ENCODE peak calls at places on chromosomes 2 and 18, in eight cellular contexts. Z, Y, L, Q, B, N, M and C are unnamed samples.

GRCh38 chr2:216829533-216829932 is 30.3 kb downstream of the TNP1 start:
- DNase-seq in B (peak; percentile 70), M (no peak), N (no peak), L (peak; percentile 74), Q (no peak), Z (peak; percentile 35), Y (no peak), C (peak; percentile 63)

GRCh38 chr2:221972813-221973478 is 325.9 kb downstream of the PAX3 start:
- DNase-seq in B (no peak), N (no peak), Y (no peak), M (no peak), Q (no peak), Z (peak; percentile 6), L (no peak), C (no peak)

GRCh38 chr2:206502729-206503128 is 59.4 kb downstream of the ADAM23 start:
- DNase-seq in N (no peak), Y (no peak), Z (no peak), M (no peak), L (no peak), B (no peak), Q (no peak), C (no peak)

GRCh38 chr2:113720167-113720566 is 36.3 kb downstream of the SLC35F5 start:
- DNase-seq in M (no peak), N (peak; percentile 5), Q (no peak), L (peak; percentile 71), Z (peak; percentile 66), Y (no peak), B (peak; percentile 16), C (peak; percentile 20)

GRCh38 chr2:109648041-109648527 is 33.9 kb downstream of the SOWAHC start:
- DNase-seq in Q (no peak), B (peak; percentile 52), N (no peak), M (no peak), Y (no peak), L (peak; percentile 87), Z (no peak), C (no peak)

GRCh38 chr2:32947484-32948143 is 861 bp downstream of the LTBP1 start:
- DNase-seq in Q (peak; percentile 39), B (peak; percentile 56), Z (peak; percentile 64), N (peak; percentile 85), M (peak; percentile 74), L (peak; percentile 54), Y (no peak), C (peak; percentile 54)

GRCh38 chr2:79620679-79621078 is 107.8 kb downstream of the CTNNA2 start:
- DNase-seq in Y (no peak), L (no peak), N (no peak), B (no peak), Q (no peak), M (no peak), Z (no peak), C (no peak)

GRCh38 chr18:13136056-13136688 is 82.4 kb upstream of the LDLRAD4 start:
- DNase-seq in B (peak; percentile 43), M (no peak), L (no peak), N (peak; percentile 37), Q (peak; percentile 73), Z (no peak), Y (no peak), C (no peak)

GRCh38 chr18:68611301-68611700 is 103.6 kb downstream of the TMX3 start:
- DNase-seq in B (no peak), L (no peak), Q (no peak), Y (no peak), N (no peak), M (no peak), Z (no peak), C (no peak)

GRCh38 chr18:66995270-66995669 is 391.4 kb upstream of the CDH19 start:
- DNase-seq in B (no peak), N (no peak), Z (no peak), Q (no peak), M (no peak), L (no peak), Y (no peak), C (no peak)

GRCh38 chr2:188527110-188527509 is 235.4 kb downstream of the GULP1 start:
- DNase-seq in B (peak; percentile 79), Q (no peak), M (no peak), Z (no peak), N (no peak), L (peak; percentile 19), Y (no peak), C (peak; percentile 19)

GRCh38 chr2:20186078-20186854 is 38.7 kb downstream of the SDC1 start:
- DNase-seq in Y (no peak), Z (peak; percentile 68), Q (no peak), L (peak; percentile 32), M (no peak), N (no peak), B (peak; percentile 66), C (peak; percentile 73)

GRCh38 chr2:113851640-113852039 is 38.2 kb upstream of the ACTR3 start:
- DNase-seq in L (peak; percentile 52), Y (no peak), Z (no peak), M (no peak), N (no peak), Q (no peak), B (peak; percentile 81), C (peak; percentile 49)

GRCh38 chr2:85926526-85926925 is 37.7 kb upstream of the ST3GAL5 start:
- DNase-seq in Z (no peak), Y (no peak), L (no peak), B (no peak), Q (no peak), M (no peak), N (no peak), C (no peak)

GRCh38 chr2:120939595-120940318 is 204.1 kb downstream of the GLI2 start:
- DNase-seq in Y (no peak), N (no peak), B (peak; percentile 94), Q (no peak), L (peak; percentile 96), Z (peak; percentile 34), M (no peak), C (peak; percentile 95)

GRCh38 chr2:203045867-203046266 is 31.2 kb downstream of the NBEAL1 start:
- DNase-seq in Q (no peak), N (no peak), B (no peak), L (no peak), Y (no peak), Z (no peak), M (no peak), C (no peak)

GRCh38 chr18:47490882-47491281 is 239.4 kb upstream of the SKOR2 start:
- DNase-seq in L (no peak), B (no peak), Q (no peak), Z (no peak), Y (no peak), M (no peak), N (no peak), C (no peak)

GRCh38 chr2:101961287-101962242 is 30.2 kb upstream of the IL1R2 start:
- DNase-seq in M (no peak), B (peak; percentile 82), N (no peak), Q (no peak), Z (no peak), L (peak; percentile 97), Y (no peak), C (peak; percentile 96)

GRCh38 chr2:191262436-191262835 is 17.2 kb downstream of the MYO1B start:
- DNase-seq in Q (no peak), Z (no peak), L (no peak), N (no peak), Y (no peak), M (no peak), B (no peak), C (no peak)

GRCh38 chr2:191255271-191255670 is 10.1 kb downstream of the MYO1B start:
- DNase-seq in Q (no peak), L (peak; percentile 44), M (no peak), B (peak; percentile 48), Z (no peak), N (no peak), Y (no peak), C (peak; percentile 43)

GRCh38 chr2:191255756-191256312 is 10.6 kb downstream of the MYO1B start:
- DNase-seq in L (peak; percentile 48), Q (no peak), Z (peak; percentile 30), Y (no peak), M (no peak), B (peak; percentile 60), N (no peak), C (peak; percentile 40)

GRCh38 chr2:191259001-191259400 is 13.8 kb downstream of the MYO1B start:
- DNase-seq in M (no peak), Z (no peak), Q (no peak), L (no peak), B (no peak), Y (no peak), N (no peak), C (no peak)

DNA sequence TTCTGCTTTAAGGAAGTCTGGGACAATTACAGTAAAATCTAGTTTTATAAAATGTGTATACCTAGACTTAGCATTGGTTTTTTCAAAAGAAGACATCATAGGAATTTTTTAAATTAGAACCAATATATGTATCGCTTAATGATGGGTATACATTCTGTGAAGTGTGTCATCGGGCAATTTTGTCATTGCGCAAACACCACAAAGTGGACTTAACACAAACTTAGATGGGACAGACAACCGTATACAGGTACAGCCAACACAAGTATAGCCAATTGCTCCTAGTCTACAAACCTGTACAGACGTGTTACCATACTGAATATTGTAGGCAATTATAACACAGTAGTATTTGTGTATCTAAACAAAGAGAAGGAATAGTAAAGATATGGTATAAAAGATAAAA is 12.7 kb downstream of the MYO1B start:
- DNase-seq in Z (no peak), Y (no peak), M (no peak), B (no peak), L (no peak), N (no peak), Q (no peak), C (no peak)
- H4K20me1 ChIP-seq in Z (peaks cover 34% of the 10 kb centered on the region), Y (peaks cover 5% of the 10 kb centered on the region), M (peaks cover 8% of the 10 kb centered on the region), B (no peaks in the 10 kb centered on the region), L (peaks cover 21% of the 10 kb centered on the region), N (peaks cover 63% of the 10 kb centered on the region), Q (no peaks in the 10 kb centered on the region), C (peaks cover 79% of the 10 kb centered on the region)

GRCh38 chr2:46565364-46565763 is 86.0 kb downstream of the TMEM247 start:
- DNase-seq in L (no peak), Y (no peak), N (no peak), M (no peak), Z (no peak), Q (no peak), B (no peak), C (no peak)
- H3K9ac ChIP-seq in L (no peak overlapping the region), Y (no peak overlapping the region), N (no peak overlapping the region), M (no peak overlapping the region), Z (no peak overlapping the region), Q (no peak overlapping the region), B (no peak overlapping the region), C (no peak overlapping the region)

GRCh38 chr2:280655-281110 is 7.2 kb downstream of the ALKAL2 start:
- DNase-seq in Z (no peak), B (no peak), L (no peak), M (no peak), Y (no peak), Q (no peak), N (no peak), C (no peak)
- H4K20me1 ChIP-seq in Z (peaks cover 7% of the 10 kb centered on the region), B (no peaks in the 10 kb centered on the region), L (no peaks in the 10 kb centered on the region), M (peaks cover 6% of the 10 kb centered on the region), Y (peaks cover 2% of the 10 kb centered on the region), Q (peaks cover 28% of the 10 kb centered on the region), N (peaks cover 63% of the 10 kb centered on the region), C (peaks cover 7% of the 10 kb centered on the region)

DNA sequence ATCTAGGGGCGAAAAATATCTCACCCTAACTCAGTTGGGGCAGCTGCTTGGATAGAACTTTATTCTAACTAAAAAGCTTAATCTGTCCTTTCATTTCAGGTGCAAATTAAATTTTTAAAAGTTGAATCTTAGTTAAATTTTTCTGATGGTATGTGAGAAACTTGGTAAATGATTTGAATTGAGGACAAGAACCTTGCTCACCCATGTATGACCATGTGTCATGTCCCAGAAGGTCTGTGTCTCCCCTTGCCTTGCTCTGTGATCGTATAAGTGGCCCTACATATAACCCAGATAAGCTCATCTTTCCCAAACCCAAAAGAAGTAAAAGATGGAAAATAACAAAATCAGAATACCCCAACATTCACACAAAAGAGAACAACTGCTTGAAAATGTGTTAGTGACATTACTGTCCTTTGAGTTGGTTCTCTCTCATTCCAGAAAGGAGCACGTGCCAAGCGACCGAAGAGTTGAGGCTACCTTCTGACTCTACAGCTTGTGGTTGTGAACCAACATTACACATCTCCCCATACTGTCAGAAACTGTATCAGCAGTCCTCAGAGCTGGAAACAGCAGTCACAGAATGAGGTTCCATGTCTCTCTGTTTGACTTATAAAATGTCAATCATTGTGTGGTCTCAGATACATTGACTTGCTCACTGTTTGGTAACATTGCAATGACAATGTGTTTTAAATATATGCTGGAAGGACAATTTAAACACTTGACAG is 46.4 kb upstream of the TANK start:
- DNase-seq in Q (no peak), M (no peak), B (no peak), Y (no peak), N (no peak), L (no peak), Z (no peak), C (no peak)
- H3K9ac ChIP-seq in Q (no peak overlapping the region), M (no peak overlapping the region), B (no peak overlapping the region), Y (no peak overlapping the region), N (no peak overlapping the region), L (no peak overlapping the region), Z (no peak overlapping the region), C (no peak overlapping the region)